ENCODE peak calls at places on chromosome 9, in six cellular contexts. B, F, L, K, S and N are unnamed samples.

GRCh38 chr9:95206143-95206542 is 111.4 kb downstream of the FANCC start:
- DNase-seq in K (no peak), F (no peak), B (no peak), L (peak; percentile 72), S (no peak), N (no peak)

GRCh38 chr9:131839281-131840084 is 99.6 kb upstream of the RAPGEF1 start:
- DNase-seq in S (no peak), K (peak; percentile 23), F (peak; percentile 34), B (no peak), L (peak; percentile 25), N (no peak)

GRCh38 chr9:97873877-97874276 is 20.9 kb downstream of the FOXE1 start:
- DNase-seq in K (no peak), B (no peak), S (no peak), L (no peak), F (no peak), N (no peak)

GRCh38 chr9:121222524-121223171 is 21.0 kb upstream of the RAB14 start:
- DNase-seq in L (peak; percentile 28), S (no peak), F (no peak), B (no peak), K (no peak), N (peak; percentile 40)

GRCh38 chr9:29668732-29669131 is 2095.5 kb upstream of the C9orf72 start:
- DNase-seq in L (no peak), S (no peak), F (no peak), K (no peak), B (no peak), N (no peak)

GRCh38 chr9:77996696-77997095 is 34.9 kb downstream of the GNAQ start:
- DNase-seq in L (no peak), B (no peak), S (no peak), K (no peak), F (no peak), N (no peak)

GRCh38 chr9:89740722-89741121 is 135.9 kb downstream of the GADD45G start:
- DNase-seq in S (no peak), B (peak; percentile 17), K (no peak), F (no peak), L (no peak), N (no peak)

GRCh38 chr9:121261107-121261460 is 6.9 kb upstream of the GSN start:
- DNase-seq in B (no peak), K (no peak), F (no peak), S (no peak), L (peak; percentile 64), N (peak; percentile 27)

GRCh38 chr9:11915699-11916098 is 777.5 kb upstream of the TYRP1 start:
- DNase-seq in F (no peak), S (no peak), B (no peak), L (no peak), K (no peak), N (no peak)

GRCh38 chr9:84711398-84711777 is 41.9 kb downstream of the NTRK2 start:
- DNase-seq in F (no peak), S (no peak), B (no peak), K (no peak), L (no peak), N (no peak)

GRCh38 chr9:128636556-128637530 is 19.8 kb downstream of the DYNC2I2 start:
- DNase-seq in S (no peak), L (no peak), B (no peak), K (no peak), F (no peak), N (peak; percentile 33)